ENCODE peak calls at places on chromosomes 5 and 9, in eight cellular contexts. L, Z, P, G, D, R, C and N are unnamed samples. For H3K4me1, the result is how much of the 10 kb centered on the place peaks cover.

GRCh38 chr9:78866228-78867132 is 569.6 kb downstream of the PSAT1 start:
- DNase-seq in L (peak), Z (no peak), P (no peak), G (no peak), D (peak), R (no peak), C (peak), N (no peak)

GRCh38 chr5:125668904-125669303 is 754.3 kb upstream of the GRAMD2B start:
- DNase-seq in L (no peak), Z (no peak), P (no peak), G (no peak), D (peak), R (peak), C (peak), N (no peak)

GRCh38 chr5:139650031-139650688 is 2.0 kb downstream of the CXXC5 start:
- DNase-seq in L (peak), Z (no peak), P (no peak), G (peak), D (no peak), R (peak), C (peak), N (no peak)

GRCh38 chr9:68780735-68781134 is 75.7 kb downstream of the PIP5K1B start:
- DNase-seq in L (peak), Z (no peak), P (no peak), G (no peak), D (peak), R (no peak), C (no peak), N (no peak)

GRCh38 chr5:38926121-38926520 is 80.3 kb downstream of the OSMR start:
- DNase-seq in L (no peak), Z (no peak), P (no peak), G (no peak), D (no peak), R (no peak), C (no peak), N (no peak)

GRCh38 chr9:99092643-99093491 is 12.0 kb upstream of the TGFBR1 start:
- DNase-seq in L (no peak), Z (no peak), P (no peak), G (no peak), D (no peak), R (no peak), C (no peak), N (no peak)

GRCh38 chr5:59745422-59745863 is 148.1 kb downstream of the PDE4D start:
- DNase-seq in L (no peak), Z (no peak), P (peak), G (no peak), D (peak), R (no peak), C (no peak), N (peak)

GRCh38 chr5:16937023-16937379 is 913 bp upstream of the MYO10 start:
- DNase-seq in L (no peak), Z (no peak), P (no peak), G (peak), D (peak), R (peak), C (no peak), N (peak)

GRCh38 chr9:5799314-5799713 is 33.6 kb downstream of the ERMP1 start:
- DNase-seq in L (peak), Z (no peak), P (no peak), G (peak), D (peak), R (peak), C (peak), N (no peak)

GRCh38 chr9:596701-597100 is 244.8 kb upstream of the DMRT1 start:
- DNase-seq in L (no peak), Z (no peak), P (no peak), G (no peak), D (no peak), R (no peak), C (no peak), N (no peak)

GRCh38 chr5:130452744-130453143 is 548.5 kb downstream of the CHSY3 start:
- DNase-seq in L (no peak), Z (no peak), P (no peak), G (no peak), D (no peak), R (no peak), C (no peak), N (no peak)

GRCh38 chr9:112194969-112195431 is 19.9 kb upstream of the SUSD1 start:
- DNase-seq in L (no peak), Z (no peak), P (no peak), G (no peak), D (no peak), R (no peak), C (no peak), N (no peak)

GRCh38 chr9:121886759-121887485 is 206.2 kb downstream of the TTLL11 start:
- DNase-seq in L (no peak), Z (no peak), P (no peak), G (no peak), D (no peak), R (no peak), C (no peak), N (no peak)

GRCh38 chr9:121881920-121882500 is 211.1 kb downstream of the TTLL11 start:
- DNase-seq in L (no peak), Z (no peak), P (no peak), G (no peak), D (no peak), R (no peak), C (no peak), N (no peak)

GRCh38 chr9:121885345-121885901 is 207.7 kb downstream of the TTLL11 start:
- DNase-seq in L (peak), Z (no peak), P (no peak), G (no peak), D (no peak), R (no peak), C (no peak), N (no peak)

GRCh38 chr9:121883281-121884056 is 209.6 kb downstream of the TTLL11 start:
- DNase-seq in L (peak), Z (no peak), P (no peak), G (no peak), D (no peak), R (no peak), C (peak), N (no peak)

DNA sequence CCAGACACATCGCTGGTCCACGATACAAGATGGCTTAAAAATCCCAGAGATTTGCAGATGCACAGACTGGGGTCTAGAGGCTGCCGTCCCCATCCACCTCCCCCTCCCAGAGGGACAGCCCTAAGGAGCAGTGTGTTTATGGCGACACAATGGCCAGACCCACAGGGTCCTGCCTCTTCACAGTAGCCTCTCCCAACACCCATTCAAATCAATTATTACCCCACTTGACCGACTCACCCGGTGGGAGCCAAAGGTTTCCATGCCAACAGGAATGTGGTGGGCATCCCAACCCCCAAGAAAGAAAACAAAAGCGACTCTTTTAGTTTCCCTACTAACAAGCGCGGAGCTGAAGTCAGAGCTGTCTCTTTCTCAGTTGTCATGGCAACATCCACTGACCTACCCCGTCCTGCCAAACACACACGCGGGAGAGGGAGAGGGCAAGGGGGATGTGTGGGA is 209.0 kb downstream of the TTLL11 start:
- DNase-seq in L (no peak), Z (no peak), P (no peak), G (no peak), D (no peak), R (peak), C (peak), N (no peak)
- H3K4me1 ChIP-seq in L (half or more), Z (under half), P (under half), G (under half), D (under half), R (under half), C (under half), N (under half)

GRCh38 chr5:127739807-127740384 is 36.7 kb downstream of the CCDC192 start:
- DNase-seq in L (no peak), Z (no peak), P (no peak), G (no peak), D (no peak), R (peak), C (peak), N (no peak)
- H3K4me3 ChIP-seq in L (no peak), Z (peak), P (no peak), G (no peak), D (no peak), R (peak), C (no peak), N (no peak)

DNA sequence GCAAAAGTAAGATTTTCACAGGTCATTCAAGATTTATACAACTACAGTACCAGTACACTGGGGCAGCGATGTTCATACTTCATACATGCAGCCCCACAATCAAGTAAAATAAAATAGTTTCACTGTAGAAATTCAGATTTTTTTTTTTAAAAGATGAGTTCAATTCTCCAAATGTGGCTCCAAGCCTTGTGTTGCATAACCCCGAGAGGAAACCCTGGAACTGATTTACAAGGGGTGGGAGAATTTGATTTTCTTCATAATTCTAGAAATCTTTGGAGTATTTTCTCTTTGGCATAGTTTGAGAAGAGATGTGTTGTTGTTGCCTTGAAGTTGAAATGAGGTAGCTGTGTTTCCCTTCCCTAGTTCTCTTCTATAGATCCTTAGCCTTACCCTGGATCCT is 3.0 kb downstream of the RHOBTB3 start:
- DNase-seq in L (no peak), Z (no peak), P (no peak), G (peak), D (no peak), R (no peak), C (no peak), N (no peak)
- H3K4me1 ChIP-seq in L (under half), Z (under half), P (under half), G (under half), D (under half), R (under half), C (under half), N (under half)

DNA sequence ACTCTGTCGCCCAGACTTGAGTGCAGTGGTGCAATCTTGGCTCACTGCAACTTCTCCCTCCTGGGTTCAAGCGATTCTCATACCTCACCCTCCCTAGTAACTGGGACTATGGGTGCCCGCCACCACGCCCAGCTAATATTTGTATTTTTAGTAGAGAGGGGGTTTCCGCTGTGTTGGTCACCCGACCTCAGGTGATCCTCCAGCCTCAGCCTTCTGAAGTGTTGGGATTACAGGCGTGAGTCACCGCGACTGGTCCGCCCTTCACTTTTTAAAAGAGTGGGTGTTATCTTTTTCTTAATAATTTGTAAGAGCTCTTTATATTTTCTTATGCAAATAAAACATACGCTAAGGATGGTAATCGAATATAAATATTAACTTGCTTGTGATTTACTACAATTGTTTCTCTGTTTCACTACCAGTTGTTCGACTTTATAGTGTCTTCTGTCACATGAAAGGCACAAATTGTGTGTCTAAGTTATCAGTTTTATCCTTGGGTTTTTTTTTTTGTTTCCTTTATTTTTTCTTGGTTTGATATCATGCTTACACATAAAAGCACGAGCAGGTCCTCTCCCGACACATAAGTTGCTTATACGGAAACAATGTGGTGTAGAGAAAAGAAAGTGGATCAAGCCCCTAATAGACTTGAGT is 1.9 kb upstream of the GPBP1 start:
- DNase-seq in L (no peak), Z (no peak), P (no peak), G (no peak), D (peak), R (no peak), C (no peak), N (no peak)
- H3K4me3 ChIP-seq in L (peak), Z (peak), P (peak), G (peak), D (peak), R (peak), C (no peak), N (peak)

GRCh38 chr9:82736126-82736525 is 326.8 kb downstream of the RASEF start:
- DNase-seq in L (no peak), Z (no peak), P (no peak), G (no peak), D (no peak), R (no peak), C (no peak), N (no peak)
- H3K4me1 ChIP-seq in L (under half), Z (under half), P (under half), G (under half), D (under half), R (under half), C (under half), N (under half)

DNA sequence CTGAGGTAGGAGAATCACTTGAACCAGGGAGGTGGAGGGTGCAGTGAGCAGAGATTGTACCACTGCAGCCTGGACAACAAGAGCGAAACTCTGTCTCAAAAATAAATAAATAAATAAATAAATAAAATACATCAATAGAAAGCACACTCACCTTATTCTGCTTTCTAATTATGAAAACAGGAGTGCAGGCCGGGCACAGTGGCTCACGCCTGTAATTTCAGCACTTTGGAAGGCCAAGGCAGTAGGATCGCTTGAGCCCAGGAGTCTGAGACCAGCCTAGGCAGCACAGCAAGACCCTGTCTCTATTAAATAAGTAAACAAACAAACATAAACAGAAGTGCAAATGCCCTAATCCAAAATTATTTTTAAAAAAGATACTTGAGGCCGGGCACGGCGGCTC is 2.3 kb downstream of the PWWP2A start:
- DNase-seq in L (no peak), Z (no peak), P (no peak), G (no peak), D (no peak), R (no peak), C (no peak), N (no peak)
- H3K4me3 ChIP-seq in L (no peak), Z (no peak), P (no peak), G (no peak), D (no peak), R (no peak), C (no peak), N (no peak)